ENCODE peak calls at places on chromosome 4, in nine cellular contexts. O, U, M, E, W, D, Q, Y and K are unnamed samples.

GRCh38 chr4:173214661-173215060 is 46.0 kb downstream of the GALNT7 start:
- DNase-seq in D (no peak), Y (peak; percentile 66), E (no peak), Q (no peak), O (no peak), W (no peak), M (no peak), U (no peak), K (no peak)

GRCh38 chr4:109801895-109802319 is at the start of gene CFI:
- DNase-seq in Y (peak; percentile 91), M (no peak), O (no peak), D (peak; percentile 21), U (no peak), E (no peak), W (no peak), Q (no peak), K (no peak)

GRCh38 chr4:152824561-152824960 is 44.8 kb downstream of the ARFIP1 start:
- DNase-seq in E (no peak), D (no peak), Y (no peak), O (no peak), Q (no peak), M (no peak), U (no peak), W (no peak), K (no peak)

GRCh38 chr4:76809594-76810305 is 88.2 kb downstream of the SOWAHB start:
- DNase-seq in U (no peak), O (no peak), W (no peak), M (peak; percentile 4), E (no peak), D (no peak), Y (no peak), Q (no peak), K (no peak)

GRCh38 chr4:158079661-158080060 is 93.2 kb downstream of the GASK1B start:
- DNase-seq in O (no peak), W (peak; percentile 32), Q (no peak), E (no peak), Y (no peak), U (no peak), D (no peak), M (no peak), K (no peak)

GRCh38 chr4:87882321-87882720 is 49.6 kb downstream of the MEPE start:
- DNase-seq in D (peak; percentile 2), M (no peak), W (no peak), U (no peak), E (no peak), O (no peak), Q (no peak), Y (peak; percentile 54), K (no peak)

GRCh38 chr4:153401501-153401900 is 57.0 kb downstream of the MND1 start:
- DNase-seq in O (no peak), M (no peak), E (no peak), U (no peak), W (no peak), Q (no peak), Y (no peak), D (no peak), K (peak; percentile 29)

GRCh38 chr4:87196927-87197326 is 23.5 kb downstream of the KLHL8 start:
- DNase-seq in E (no peak), U (no peak), W (no peak), D (no peak), O (no peak), Q (no peak), Y (no peak), M (no peak), K (no peak)

GRCh38 chr4:185039508-185040273 is 21.4 kb downstream of the HELT start:
- DNase-seq in M (peak; percentile 53), O (no peak), E (no peak), D (peak; percentile 43), U (peak; percentile 51), Y (peak; percentile 51), Q (peak; percentile 86), W (peak; percentile 59), K (no peak)

GRCh38 chr4:184752496-184753275 is 18.8 kb upstream of the CENPU start:
- DNase-seq in U (no peak), E (no peak), M (no peak), Q (peak; percentile 77), Y (no peak), D (no peak), W (no peak), O (no peak), K (no peak)

GRCh38 chr4:40492747-40493146 is 136.9 kb downstream of the RBM47 start:
- DNase-seq in Q (no peak), W (no peak), M (no peak), Y (no peak), U (no peak), D (no peak), E (no peak), O (no peak), K (no peak)

GRCh38 chr4:25981749-25982148 is 67.7 kb downstream of the SMIM20 start:
- DNase-seq in M (no peak), D (no peak), O (no peak), U (no peak), W (peak; percentile 39), E (no peak), Q (peak; percentile 40), Y (no peak), K (no peak)

GRCh38 chr4:139129206-139129605 is 47.8 kb downstream of the ELF2 start:
- DNase-seq in Y (no peak), U (no peak), D (no peak), M (no peak), W (no peak), E (no peak), O (no peak), Q (no peak), K (no peak)

DNA sequence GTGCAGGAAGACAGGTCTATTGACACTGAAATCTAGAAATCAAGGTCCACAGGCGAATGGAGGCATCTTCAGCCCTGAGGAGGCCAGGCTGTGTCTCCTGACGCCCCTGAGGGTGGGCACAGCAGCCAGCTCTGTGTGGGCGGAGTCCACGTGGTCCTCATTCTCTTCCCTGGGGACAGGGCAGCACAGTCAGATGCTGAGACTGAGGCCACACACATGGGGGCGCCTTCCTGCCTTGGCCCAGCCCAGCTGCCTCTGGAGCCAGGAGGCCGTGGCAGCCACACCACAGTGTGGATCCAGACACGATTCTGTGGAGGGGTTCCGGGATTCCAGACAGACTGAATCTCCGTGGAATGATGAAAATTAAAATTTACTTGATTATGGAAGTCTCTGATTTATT is 20.8 kb downstream of the FGFR3 start:
- DNase-seq in E (no peak), W (no peak), U (no peak), Q (no peak), D (no peak), Y (no peak), O (no peak), M (no peak), K (no peak)
- TF ChIP-seq CTCF in E (no peak), W (no peak), U (no peak), Q (no peak), D (no peak), Y (no peak), O (no peak), M (no peak), K (peak; percentile 15)

GRCh38 chr4:53313510-53313909 is 52.4 kb downstream of the SCFD2 start:
- DNase-seq in E (no peak), Q (peak; percentile 37), D (no peak), O (no peak), M (peak; percentile 46), U (no peak), Y (no peak), W (no peak), K (no peak)
- TF ChIP-seq CTCF in E (no peak), Q (peak; percentile 5), D (no peak), O (no peak), M (peak; percentile 29), U (no peak), Y (peak; percentile 21), W (no peak), K (peak; percentile 17)

GRCh38 chr4:127965062-127965802 is at the start of the genes ABHD18 and MFSD8:
- DNase-seq in M (peak; percentile 99), D (peak; percentile 99), O (peak; percentile 100), U (peak; percentile 99), W (peak; percentile 98), Y (peak; percentile 97), Q (peak; percentile 98), E (peak; percentile 100), K (peak; percentile 77)
- TF ChIP-seq CTCF in M (no peak), D (peak; percentile 73), O (peak; percentile 62), U (no peak), W (peak; percentile 19), Y (peak; percentile 64), Q (peak; percentile 1), E (no peak), K (peak; percentile 27)

GRCh38 chr4:6676722-6677558 is 16.7 kb upstream of the S100P start:
- DNase-seq in Y (no peak), W (no peak), U (no peak), M (no peak), E (no peak), D (no peak), O (no peak), Q (no peak), K (no peak)

GRCh38 chr4:6684656-6685055 is 9.0 kb upstream of the S100P start:
- DNase-seq in Q (no peak), M (no peak), O (no peak), D (no peak), E (no peak), U (no peak), Y (no peak), W (no peak), K (no peak)

GRCh38 chr4:6680372-6681034 is 13.2 kb upstream of the S100P start:
- DNase-seq in U (no peak), W (no peak), M (no peak), Y (no peak), E (no peak), O (peak; percentile 45), Q (peak; percentile 48), D (no peak), K (no peak)

GRCh38 chr4:6682862-6683590 is 10.7 kb upstream of the S100P start:
- DNase-seq in O (peak; percentile 33), E (no peak), M (no peak), Q (peak; percentile 94), D (no peak), W (no peak), Y (no peak), U (no peak), K (no peak)

DNA sequence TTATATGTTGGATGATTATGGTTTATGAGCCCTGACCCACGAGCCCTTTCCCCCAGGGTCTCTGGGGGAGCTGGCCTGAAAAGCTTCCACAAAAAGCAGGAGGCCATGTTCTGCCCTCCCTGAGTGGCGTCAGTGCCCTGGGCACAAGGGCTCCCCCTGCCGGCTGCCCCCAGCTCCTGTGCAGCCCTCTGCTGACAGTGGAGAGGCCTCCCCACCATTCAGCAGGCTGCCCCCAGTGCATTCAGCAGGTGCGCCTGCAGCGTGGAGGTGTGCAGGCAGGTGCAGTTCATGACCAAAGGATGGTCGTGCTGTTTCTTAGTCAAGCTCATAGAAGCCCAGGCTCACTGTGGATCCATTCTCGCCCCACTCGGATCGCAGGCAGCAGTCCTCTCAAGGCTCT is 12.5 kb upstream of the S100P start:
- DNase-seq in W (no peak), D (no peak), O (peak; percentile 46), E (no peak), U (no peak), Q (peak; percentile 43), Y (no peak), M (no peak), K (no peak)
- TF ChIP-seq CTCF in W (no peak), D (peak; percentile 18), O (peak; percentile 19), E (no peak), U (no peak), Q (peak; percentile 47), Y (no peak), M (peak; percentile 36), K (peak; percentile 31)